ENCODE peak calls at places on chromosomes 16 and 17, in six cellular contexts. V is CD8-positive, alpha-beta T cell; S is effector memory CD4-positive, alpha-beta T cell; B is endodermal cell; U is naive thymus-derived CD4-positive, alpha-beta T cell; W is tibial artery. O is an unnamed sample.

GRCh38 chr16:80527297-80527696 is 13.5 kb upstream of the DYNLRB2 start:
- DNase-seq in V (peak), S (no peak), B (peak), U (peak), W (no peak), O (no peak)

GRCh38 chr16:54437361-54437760 is 150.8 kb upstream of the IRX3 start:
- DNase-seq in V (no peak), S (no peak), B (no peak), U (no peak), W (no peak), O (no peak)

GRCh38 chr16:88850531-88851199 is 6.1 kb downstream of the GALNS start:
- DNase-seq in V (no peak), S (no peak), B (no peak), U (no peak), W (no peak), O (no peak)

GRCh38 chr17:78043031-78043430 is 84.5 kb downstream of the TNRC6C start:
- DNase-seq in V (no peak), S (no peak), B (no peak), U (no peak), W (no peak), O (no peak)

GRCh38 chr16:12543700-12544476 is 259.8 kb downstream of the CPPED1 start:
- DNase-seq in V (no peak), S (no peak), B (no peak), U (no peak), W (no peak), O (no peak)

GRCh38 chr17:29160253-29160652 is 19.9 kb downstream of the MYO18A start:
- DNase-seq in V (no peak), S (no peak), B (no peak), U (no peak), W (no peak), O (no peak)

GRCh38 chr17:55340726-55341125 is 76.0 kb downstream of the HLF start:
- DNase-seq in V (no peak), S (no peak), B (no peak), U (no peak), W (no peak), O (no peak)

GRCh38 chr16:2973081-2973480 is 3.9 kb downstream of the PAQR4 start:
- DNase-seq in V (no peak), S (no peak), B (no peak), U (no peak), W (no peak), O (no peak)

GRCh38 chr16:66798162-66798561 is 3.2 kb downstream of the TERB1 start:
- DNase-seq in V (no peak), S (no peak), B (no peak), U (no peak), W (no peak), O (no peak)

GRCh38 chr17:32187276-32187675 is 45.0 kb downstream of the RHOT1 start:
- DNase-seq in V (no peak), S (no peak), B (no peak), U (no peak), W (no peak), O (no peak)

GRCh38 chr17:57422574-57423164 is 166.3 kb downstream of the MSI2 start:
- DNase-seq in V (no peak), S (no peak), B (no peak), U (no peak), W (peak), O (no peak)

GRCh38 chr16:22282254-22282892 is 14.8 kb upstream of the POLR3E start:
- DNase-seq in V (no peak), S (no peak), B (no peak), U (no peak), W (no peak), O (no peak)

GRCh38 chr16:47777191-47777590 is 316.1 kb downstream of the PHKB start:
- DNase-seq in V (no peak), S (no peak), B (no peak), U (no peak), W (no peak), O (no peak)

GRCh38 chr16:89300311-89300975 is 82.9 kb downstream of the ZNF778 start:
- DNase-seq in V (no peak), S (no peak), B (no peak), U (no peak), W (peak), O (no peak)

GRCh38 chr17:39016193-39017153 is 49.3 kb upstream of the FBXO47 start:
- DNase-seq in V (no peak), S (no peak), B (no peak), U (peak), W (no peak), O (no peak)

GRCh38 chr17:82391496-82392066 is 20.0 kb downstream of the UTS2R start:
- DNase-seq in V (no peak), S (no peak), B (no peak), U (no peak), W (no peak), O (no peak)

GRCh38 chr16:4270091-4270490 is 2.7 kb downstream of the TFAP4 start:
- DNase-seq in V (no peak), S (no peak), B (no peak), U (no peak), W (no peak), O (no peak)

GRCh38 chr17:77494664-77495435 is 354.1 kb downstream of the SEC14L1 start:
- DNase-seq in V (peak), S (peak), B (peak), U (peak), W (peak), O (peak)

GRCh38 chr17:10870651-10871050 is 32.8 kb upstream of the PIRT start:
- DNase-seq in V (no peak), S (no peak), B (no peak), U (no peak), W (no peak), O (no peak)

GRCh38 chr16:2843526-2843925 is 13.4 kb downstream of the ZG16B start:
- DNase-seq in V (no peak), S (no peak), B (peak), U (no peak), W (peak), O (no peak)

GRCh38 chr17:61411944-61412859 is 12.6 kb downstream of the TBX2 start:
- DNase-seq in V (peak), S (peak), B (peak), U (peak), W (peak), O (peak)

GRCh38 chr16:19655242-19655777 is 62.7 kb downstream of the KNOP1 start:
- DNase-seq in V (no peak), S (no peak), B (no peak), U (no peak), W (no peak), O (no peak)

GRCh38 chr16:30903002-30903401 is 6.6 kb downstream of the CTF1 start:
- DNase-seq in V (no peak), S (no peak), B (no peak), U (no peak), W (no peak), O (no peak)

GRCh38 chr16:88762941-88763340 is 22.1 kb downstream of the PIEZO1 start:
- DNase-seq in V (no peak), S (no peak), B (no peak), U (no peak), W (no peak), O (no peak)

GRCh38 chr17:76370261-76370993 is 14.0 kb upstream of the SPHK1 start:
- DNase-seq in V (no peak), S (no peak), B (no peak), U (no peak), W (peak), O (peak)

GRCh38 chr16:69064789-69065313 is 40.6 kb upstream of the HAS3 start:
- DNase-seq in V (no peak), S (no peak), B (peak), U (no peak), W (no peak), O (no peak)

GRCh38 chr16:47574091-47575054 is 113.2 kb downstream of the PHKB start:
- DNase-seq in V (no peak), S (no peak), B (no peak), U (no peak), W (no peak), O (no peak)

GRCh38 chr17:65320856-65321255 is 183.7 kb downstream of the RGS9 start:
- DNase-seq in V (no peak), S (no peak), B (no peak), U (no peak), W (no peak), O (no peak)

GRCh38 chr16:65967376-65967775 is 399.1 kb upstream of the CDH5 start:
- DNase-seq in V (no peak), S (no peak), B (no peak), U (no peak), W (no peak), O (no peak)

GRCh38 chr17:28940675-28941074 is 10.6 kb downstream of the PHF12 start:
- DNase-seq in V (no peak), S (no peak), B (no peak), U (no peak), W (no peak), O (no peak)

GRCh38 chr17:53032861-53033271 is 789.9 kb upstream of the KIF2B start:
- DNase-seq in V (no peak), S (no peak), B (peak), U (no peak), W (no peak), O (peak)

GRCh38 chr16:22123759-22124490 is 31.6 kb downstream of the VWA3A start:
- DNase-seq in V (no peak), S (no peak), B (peak), U (no peak), W (peak), O (no peak)

GRCh38 chr17:52138350-52138749 is 20.2 kb downstream of the CA10 start:
- DNase-seq in V (no peak), S (no peak), B (no peak), U (no peak), W (no peak), O (no peak)

GRCh38 chr16:55189179-55189578 is 134.8 kb upstream of the IRX6 start:
- DNase-seq in V (no peak), S (no peak), B (no peak), U (no peak), W (no peak), O (no peak)

GRCh38 chr16:54976651-54977200 is 46.1 kb downstream of the IRX5 start:
- DNase-seq in V (no peak), S (no peak), B (no peak), U (no peak), W (no peak), O (no peak)

GRCh38 chr17:44925731-44926697 is 10.7 kb upstream of the GFAP start:
- DNase-seq in V (no peak), S (no peak), B (peak), U (no peak), W (peak), O (peak)

GRCh38 chr17:77734371-77735050 is 224.0 kb upstream of the TNRC6C start:
- DNase-seq in V (no peak), S (no peak), B (peak), U (no peak), W (peak), O (peak)

GRCh38 chr17:70296456-70296855 is 127.1 kb downstream of the KCNJ2 start:
- DNase-seq in V (no peak), S (no peak), B (no peak), U (no peak), W (no peak), O (no peak)

GRCh38 chr17:3754458-3755334 is 31.0 kb downstream of the HASPIN start:
- DNase-seq in V (peak), S (peak), B (peak), U (peak), W (no peak), O (no peak)

GRCh38 chr17:42051013-42051400 is 606 bp upstream of the C17orf113 start:
- DNase-seq in V (no peak), S (no peak), B (no peak), U (no peak), W (no peak), O (no peak)
- H3K4me3 ChIP-seq in V (peak), S (peak), B (peak), U (no peak), W (peak), O (peak)

GRCh38 chr16:77289331-77289809 is 90.2 kb downstream of the SYCE1L start:
- DNase-seq in V (no peak), S (no peak), B (no peak), U (no peak), W (no peak), O (no peak)
- H3K4me3 ChIP-seq in V (no peak), S (no peak), B (no peak), U (no peak), W (no peak), O (no peak)

GRCh38 chr16:86503830-86504229 is 6.5 kb upstream of the FOXF1 start:
- DNase-seq in V (no peak), S (no peak), B (no peak), U (no peak), W (no peak), O (no peak)

GRCh38 chr16:86501989-86502855 is 8.1 kb upstream of the FOXF1 start:
- DNase-seq in V (no peak), S (no peak), B (no peak), U (no peak), W (no peak), O (no peak)

GRCh38 chr16:86504315-86505184 is 5.8 kb upstream of the FOXF1 start:
- DNase-seq in V (no peak), S (no peak), B (no peak), U (no peak), W (no peak), O (no peak)

GRCh38 chr16:86500708-86501510 is 9.4 kb upstream of the FOXF1 start:
- DNase-seq in V (no peak), S (no peak), B (no peak), U (no peak), W (no peak), O (no peak)

GRCh38 chr16:86502856-86503748 is 7.2 kb upstream of the FOXF1 start:
- DNase-seq in V (no peak), S (no peak), B (no peak), U (no peak), W (no peak), O (no peak)
- H3K4me3 ChIP-seq in V (no peak), S (no peak), B (no peak), U (no peak), W (no peak), O (no peak)

DNA sequence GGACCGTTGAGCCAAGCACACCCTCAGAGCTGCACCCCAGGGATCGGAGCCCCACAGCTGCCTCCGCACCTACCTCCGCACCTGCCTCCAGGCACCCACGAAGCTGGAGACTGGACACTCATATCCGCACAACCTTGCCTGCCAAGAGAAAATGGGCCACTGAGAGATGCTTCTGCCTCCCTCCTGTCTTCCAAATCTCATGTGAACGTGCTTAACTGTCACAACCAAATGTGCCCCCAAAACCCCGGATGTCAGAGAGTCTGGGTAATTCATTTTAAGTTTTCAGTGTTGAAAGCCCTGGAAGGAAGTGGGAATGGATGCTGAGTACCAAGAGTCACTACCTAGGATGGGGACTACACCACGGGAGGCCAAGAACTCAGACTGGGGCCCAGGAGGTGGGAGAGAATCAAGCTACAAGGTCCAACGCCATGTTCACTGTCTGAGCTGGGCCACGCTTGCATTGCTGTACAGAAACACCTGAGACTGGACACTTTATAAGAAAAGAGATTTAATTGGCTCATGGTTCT is 49.5 kb upstream of the MEAK7 start:
- DNase-seq in V (peak), S (peak), B (no peak), U (peak), W (no peak), O (no peak)
- H3K4me3 ChIP-seq in V (peak), S (peak), B (no peak), U (peak), W (no peak), O (no peak)

DNA sequence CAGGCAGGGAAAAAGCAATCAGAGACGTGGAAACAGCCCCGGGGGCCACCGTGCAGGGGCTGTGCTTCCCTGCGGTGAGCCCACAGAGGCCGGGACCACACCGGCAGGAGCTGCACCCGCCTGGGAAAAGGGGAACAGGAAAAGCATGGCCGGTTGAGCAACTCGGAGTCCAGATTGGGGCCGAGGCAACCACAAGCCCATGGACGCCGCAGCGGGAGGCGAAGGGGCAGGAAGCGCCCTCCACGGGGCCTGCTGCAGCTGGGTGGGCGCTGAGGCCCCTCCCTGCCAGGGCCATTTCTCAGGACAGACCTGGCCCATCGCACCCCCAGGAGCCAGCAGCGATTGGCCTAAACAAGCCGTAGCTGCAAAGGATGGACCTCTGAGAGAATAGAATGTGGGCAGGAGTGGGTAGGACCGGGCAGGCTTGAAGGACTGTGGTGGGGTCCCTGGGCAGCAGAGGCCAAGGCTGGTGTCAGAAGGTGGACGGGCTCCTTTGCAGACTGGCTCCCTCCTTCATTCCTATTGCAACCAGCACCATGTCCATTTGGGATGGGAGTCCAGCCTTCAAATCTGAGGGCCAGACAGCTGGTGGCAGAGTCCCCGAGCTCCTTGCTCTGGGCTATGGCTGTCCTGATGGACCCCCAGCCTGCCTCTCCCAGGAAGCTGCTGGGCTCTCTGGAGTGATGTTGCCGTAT is 30.4 kb downstream of the COX4I1 start:
- DNase-seq in V (no peak), S (no peak), B (no peak), U (no peak), W (peak), O (no peak)
- H3K4me3 ChIP-seq in V (peak), S (no peak), B (no peak), U (no peak), W (no peak), O (no peak)

DNA sequence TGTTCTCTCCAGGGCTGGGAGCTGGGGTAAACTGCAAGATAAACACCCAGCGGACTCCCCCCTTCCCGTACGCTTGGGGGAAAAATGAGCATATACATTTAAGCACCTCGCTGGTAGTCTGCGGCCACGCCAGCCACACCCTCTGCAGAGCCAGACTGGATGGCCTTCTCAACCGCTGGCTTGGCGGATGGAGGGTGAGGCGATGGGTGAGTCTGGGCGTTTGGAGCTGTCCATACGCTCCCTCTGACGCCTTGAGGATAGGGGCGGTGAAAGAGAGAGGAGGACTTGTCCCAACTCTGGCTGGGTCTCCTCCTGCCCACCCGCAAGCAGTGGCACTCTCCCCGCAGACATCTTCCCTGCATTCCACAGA is 1.0 kb downstream of the ITGA3 start:
- DNase-seq in V (no peak), S (no peak), B (peak), U (no peak), W (no peak), O (no peak)
- H3K4me3 ChIP-seq in V (peak), S (peak), B (peak), U (peak), W (peak), O (no peak)

O was measured in BE2C.